ENCODE peak calls at places on chromosomes 1 and 21, in four cellular contexts. One of them, this sample, is unnamed.

GRCh38 chr1:8809342-8809736 is 8.1 kb downstream of the RERE start:
- DNase-seq in HL-60: no peak
- DNase-seq in K562: no peak
- DNase-seq in GM12891: no peak
- DNase-seq in this sample: no peak

GRCh38 chr1:117367769-117368059 is 465 bp downstream of the MAN1A2 start:
- DNase-seq in K562: no peak
- DNase-seq in HL-60: no peak
- DNase-seq in GM12891: no peak
- DNase-seq in this sample: no peak

GRCh38 chr1:94144836-94145235 is 23.9 kb upstream of the ABCA4 start:
- DNase-seq in K562: no peak
- DNase-seq in GM12891: no peak
- DNase-seq in HL-60: no peak
- DNase-seq in this sample: no peak

GRCh38 chr1:221439008-221439733 is 302.7 kb downstream of the DUSP10 start:
- DNase-seq in K562: no peak
- DNase-seq in HL-60: no peak
- DNase-seq in GM12891: peak
- DNase-seq in this sample: peak

GRCh38 chr1:228100822-228101613 is 2.1 kb downstream of the C1orf35 start:
- DNase-seq in GM12891: no peak
- DNase-seq in HL-60: no peak
- DNase-seq in K562: no peak
- DNase-seq in this sample: no peak

GRCh38 chr1:245698860-245699259 is 544.1 kb downstream of the KIF26B start:
- DNase-seq in K562: no peak
- DNase-seq in HL-60: no peak
- DNase-seq in GM12891: no peak
- DNase-seq in this sample: no peak

GRCh38 chr1:156260896-156261295 is 13.0 kb upstream of the PAQR6 start:
- DNase-seq in GM12891: no peak
- DNase-seq in HL-60: no peak
- DNase-seq in K562: no peak
- DNase-seq in this sample: no peak

GRCh38 chr1:16146888-16147614 is 8.8 kb downstream of the EPHA2 start:
- DNase-seq in K562: no peak
- DNase-seq in HL-60: no peak
- DNase-seq in GM12891: no peak
- DNase-seq in this sample: no peak

GRCh38 chr1:218463194-218464156 is 118.3 kb downstream of the TGFB2 start:
- DNase-seq in GM12891: no peak
- DNase-seq in HL-60: no peak
- DNase-seq in K562: no peak
- DNase-seq in this sample: no peak

GRCh38 chr1:221035680-221036153 is 156.5 kb downstream of the HLX start:
- DNase-seq in GM12891: no peak
- DNase-seq in K562: peak
- DNase-seq in HL-60: no peak
- DNase-seq in this sample: no peak

GRCh38 chr1:10575616-10576015 is 100.9 kb downstream of the PEX14 start:
- DNase-seq in HL-60: no peak
- DNase-seq in K562: no peak
- DNase-seq in GM12891: no peak
- DNase-seq in this sample: no peak

GRCh38 chr21:46562472-46562871 is 42.4 kb downstream of the S100B start:
- DNase-seq in HL-60: no peak
- DNase-seq in K562: peak
- DNase-seq in GM12891: peak
- DNase-seq in this sample: no peak

GRCh38 chr21:39136711-39137110 is 46.5 kb downstream of the PSMG1 start:
- DNase-seq in K562: no peak
- DNase-seq in HL-60: no peak
- DNase-seq in GM12891: no peak
- DNase-seq in this sample: no peak

GRCh38 chr1:170239445-170239844 is 93.7 kb downstream of the NTMT2 start:
- DNase-seq in K562: no peak
- DNase-seq in HL-60: no peak
- DNase-seq in GM12891: no peak
- DNase-seq in this sample: no peak

GRCh38 chr1:29123871-29124365 is at the start of gene TMEM200B:
- DNase-seq in K562: no peak
- DNase-seq in GM12891: no peak
- DNase-seq in HL-60: no peak
- DNase-seq in this sample: no peak

GRCh38 chr1:7940745-7941436 is at the start of gene TNFRSF9:
- DNase-seq in HL-60: no peak
- DNase-seq in GM12891: peak
- DNase-seq in K562: peak
- DNase-seq in this sample: no peak

GRCh38 chr1:197336571-197336970 is 68.5 kb downstream of the CRB1 start:
- DNase-seq in HL-60: no peak
- DNase-seq in GM12891: no peak
- DNase-seq in K562: no peak
- DNase-seq in this sample: no peak

GRCh38 chr1:15332952-15333715 is 76.6 kb upstream of the EFHD2 start:
- DNase-seq in K562: no peak
- DNase-seq in GM12891: no peak
- DNase-seq in HL-60: no peak
- DNase-seq in this sample: no peak

GRCh38 chr1:66533804-66534745 is at the start of gene SGIP1:
- DNase-seq in HL-60: no peak
- DNase-seq in GM12891: no peak
- DNase-seq in K562: peak
- DNase-seq in this sample: no peak

GRCh38 chr1:65059930-65060538 is 88.0 kb upstream of the AK4 start:
- DNase-seq in HL-60: no peak
- DNase-seq in K562: peak
- DNase-seq in GM12891: no peak
- DNase-seq in this sample: no peak

GRCh38 chr21:15379776-15380175 is 315.0 kb upstream of the NRIP1 start:
- DNase-seq in GM12891: no peak
- DNase-seq in HL-60: no peak
- DNase-seq in K562: no peak
- DNase-seq in this sample: no peak

GRCh38 chr1:206556748-206557635 is 49.7 kb downstream of the RASSF5 start:
- DNase-seq in HL-60: peak
- DNase-seq in K562: peak
- DNase-seq in GM12891: peak
- DNase-seq in this sample: no peak

GRCh38 chr21:16633851-16634521 is 878.9 kb upstream of the CXADR start:
- DNase-seq in K562: no peak
- DNase-seq in GM12891: no peak
- DNase-seq in HL-60: no peak
- DNase-seq in this sample: no peak

GRCh38 chr1:112735752-112736151 is 20.6 kb upstream of the PPM1J start:
- DNase-seq in K562: no peak
- DNase-seq in GM12891: no peak
- DNase-seq in HL-60: no peak
- DNase-seq in this sample: no peak

GRCh38 chr1:203667616-203668015 is 41.0 kb downstream of the ATP2B4 start:
- DNase-seq in GM12891: no peak
- DNase-seq in HL-60: no peak
- DNase-seq in K562: no peak
- DNase-seq in this sample: no peak

GRCh38 chr1:228278432-228278941 is 70.6 kb downstream of the OBSCN start:
- DNase-seq in GM12891: no peak
- DNase-seq in HL-60: no peak
- DNase-seq in K562: no peak
- DNase-seq in this sample: no peak

GRCh38 chr1:156538711-156539440 is 33.5 kb downstream of the IQGAP3 start:
- DNase-seq in K562: no peak
- DNase-seq in HL-60: no peak
- DNase-seq in GM12891: no peak
- DNase-seq in this sample: no peak

GRCh38 chr1:236608930-236609726 is 4.8 kb upstream of the HEATR1 start:
- DNase-seq in HL-60: no peak
- DNase-seq in K562: peak
- DNase-seq in GM12891: no peak
- DNase-seq in this sample: no peak

GRCh38 chr1:102191723-102192122 is 195.0 kb upstream of the OLFM3 start:
- DNase-seq in HL-60: no peak
- DNase-seq in K562: no peak
- DNase-seq in GM12891: no peak
- DNase-seq in this sample: peak

GRCh38 chr1:20411196-20411980 is 74.6 kb downstream of the CAMK2N1 start:
- DNase-seq in GM12891: no peak
- DNase-seq in HL-60: no peak
- DNase-seq in K562: no peak
- DNase-seq in this sample: no peak
- TF ChIP-seq SPI1 in GM12891: no peak
- TF ChIP-seq SPI1 in HL-60: no peak
- TF ChIP-seq SPI1 in K562: no peak
- TF ChIP-seq SPI1 in this sample: no peak

GRCh38 chr21:45556645-45557601 is 14.7 kb upstream of the SLC19A1 start:
- DNase-seq in HL-60: no peak
- DNase-seq in GM12891: no peak
- DNase-seq in K562: peak
- DNase-seq in this sample: no peak
- TF ChIP-seq SPI1 in HL-60: no peak
- TF ChIP-seq SPI1 in GM12891: no peak
- TF ChIP-seq SPI1 in K562: no peak
- TF ChIP-seq SPI1 in this sample: no peak

GRCh38 chr1:109928591-109929111 is 18.0 kb downstream of the CSF1 start:
- DNase-seq in K562: no peak
- DNase-seq in HL-60: no peak
- DNase-seq in GM12891: no peak
- DNase-seq in this sample: no peak
- TF ChIP-seq SPI1 in K562: no peak
- TF ChIP-seq SPI1 in HL-60: no peak
- TF ChIP-seq SPI1 in GM12891: no peak
- TF ChIP-seq SPI1 in this sample: no peak

GRCh38 chr1:217270121-217270520 is 360.8 kb downstream of the GPATCH2 start:
- DNase-seq in GM12891: no peak
- DNase-seq in HL-60: no peak
- DNase-seq in K562: no peak
- DNase-seq in this sample: no peak
- TF ChIP-seq SPI1 in GM12891: no peak
- TF ChIP-seq SPI1 in HL-60: no peak
- TF ChIP-seq SPI1 in K562: no peak
- TF ChIP-seq SPI1 in this sample: no peak

DNA sequence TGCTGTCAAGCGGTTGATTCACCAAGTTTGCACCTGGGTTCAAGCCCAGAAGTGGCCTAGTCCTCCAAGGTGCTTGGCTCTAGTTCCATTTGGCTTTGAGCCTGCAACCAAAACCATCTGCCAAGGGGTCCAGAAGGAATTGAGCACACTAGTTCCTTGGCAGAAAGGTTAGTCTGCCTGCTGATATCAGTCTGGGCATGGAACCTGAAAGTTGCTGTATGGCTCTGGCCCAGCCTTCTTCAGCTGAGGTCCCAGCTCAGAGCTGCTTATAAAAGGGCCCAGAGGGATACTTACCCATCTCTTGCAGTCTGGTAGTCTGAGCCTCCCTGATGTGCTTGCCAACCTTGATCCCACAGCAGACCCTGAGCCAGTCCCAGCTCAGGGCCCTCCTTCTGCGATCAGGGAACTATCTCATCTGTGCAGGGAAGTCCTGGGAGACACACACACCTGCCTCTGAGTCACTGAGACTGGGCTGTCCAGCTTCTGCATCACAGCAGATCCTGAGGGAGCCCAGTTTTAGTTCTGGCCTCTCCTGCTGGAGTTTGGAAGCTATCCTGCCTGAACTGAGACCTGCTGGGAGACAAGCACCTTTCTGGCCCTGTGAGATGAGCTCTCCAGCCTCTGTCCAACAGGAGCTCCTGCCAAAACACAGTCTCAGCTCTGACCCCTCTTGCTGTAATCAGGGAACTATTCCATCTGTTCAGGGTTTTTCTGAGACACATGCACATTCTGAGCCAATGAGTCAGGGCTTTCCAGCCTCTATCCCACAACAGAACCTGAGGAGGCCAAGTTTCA is 75.8 kb downstream of the CTH start:
- DNase-seq in HL-60: no peak
- DNase-seq in GM12891: no peak
- DNase-seq in K562: no peak
- DNase-seq in this sample: no peak
- TF ChIP-seq SPI1 in HL-60: no peak
- TF ChIP-seq SPI1 in GM12891: no peak
- TF ChIP-seq SPI1 in K562: no peak
- TF ChIP-seq SPI1 in this sample: no peak

GRCh38 chr1:5819391-5820025 is 172.7 kb downstream of the NPHP4 start:
- DNase-seq in GM12891: no peak
- DNase-seq in K562: no peak
- DNase-seq in HL-60: no peak
- DNase-seq in this sample: no peak
- TF ChIP-seq SPI1 in GM12891: no peak
- TF ChIP-seq SPI1 in K562: no peak
- TF ChIP-seq SPI1 in HL-60: no peak
- TF ChIP-seq SPI1 in this sample: no peak

GRCh38 chr1:91404151-91405012 is at the start of gene HFM1:
- DNase-seq in K562: peak
- DNase-seq in HL-60: no peak
- DNase-seq in GM12891: peak
- DNase-seq in this sample: no peak
- TF ChIP-seq SPI1 in K562: no peak
- TF ChIP-seq SPI1 in HL-60: no peak
- TF ChIP-seq SPI1 in GM12891: no peak
- TF ChIP-seq SPI1 in this sample: no peak

This sample was measured in GM12878.